ENCODE peak calls at places on chromosomes 11 and 22, in four cellular contexts. One of them, this sample, is unnamed.

GRCh38 chr22:25380141-25380747 is 160.8 kb downstream of the CRYBB2 start:
- DNase-seq in epithelial cell of esophagus: no peak
- DNase-seq in thyroid gland: peak; percentile 45
- DNase-seq in astrocyte: no peak
- DNase-seq in this sample: no peak

GRCh38 chr11:76663912-76664440 is 6.6 kb downstream of the LRRC32 start:
- DNase-seq in epithelial cell of esophagus: no peak
- DNase-seq in thyroid gland: no peak
- DNase-seq in astrocyte: no peak
- DNase-seq in this sample: no peak

GRCh38 chr11:126431401-126432064 is 76.0 kb downstream of the ST3GAL4 start:
- DNase-seq in epithelial cell of esophagus: peak; percentile 61
- DNase-seq in thyroid gland: peak; percentile 11
- DNase-seq in astrocyte: peak; percentile 75
- DNase-seq in this sample: no peak

GRCh38 chr11:7332962-7333361 is 81.3 kb downstream of the SYT9 start:
- DNase-seq in epithelial cell of esophagus: no peak
- DNase-seq in thyroid gland: no peak
- DNase-seq in astrocyte: no peak
- DNase-seq in this sample: no peak

GRCh38 chr11:23988381-23989006 is 508.4 kb upstream of the LUZP2 start:
- DNase-seq in epithelial cell of esophagus: no peak
- DNase-seq in thyroid gland: no peak
- DNase-seq in astrocyte: peak; percentile 88
- DNase-seq in this sample: no peak

GRCh38 chr11:17401841-17402240 is 13.4 kb upstream of the KCNJ11 start:
- DNase-seq in epithelial cell of esophagus: no peak
- DNase-seq in thyroid gland: no peak
- DNase-seq in astrocyte: no peak
- DNase-seq in this sample: no peak

GRCh38 chr11:46599340-46600067 is 5.7 kb upstream of the AMBRA1 start:
- DNase-seq in epithelial cell of esophagus: no peak
- DNase-seq in thyroid gland: peak; percentile 20
- DNase-seq in astrocyte: no peak
- DNase-seq in this sample: no peak

GRCh38 chr11:79434263-79434662 is 6.6 kb downstream of the TENM4 start:
- DNase-seq in epithelial cell of esophagus: peak; percentile 25
- DNase-seq in thyroid gland: no peak
- DNase-seq in astrocyte: no peak
- DNase-seq in this sample: no peak

GRCh38 chr11:118152552-118153471 is at the start of gene SCN4B:
- DNase-seq in epithelial cell of esophagus: peak; percentile 71
- DNase-seq in thyroid gland: peak; percentile 66
- DNase-seq in astrocyte: peak; percentile 47
- DNase-seq in this sample: peak; percentile 81

GRCh38 chr11:27020736-27021135 is 19.9 kb upstream of the BBOX1 start:
- DNase-seq in epithelial cell of esophagus: no peak
- DNase-seq in thyroid gland: no peak
- DNase-seq in astrocyte: no peak
- DNase-seq in this sample: no peak

GRCh38 chr11:10893713-10894112 is 35.9 kb upstream of the ZBED5 start:
- DNase-seq in epithelial cell of esophagus: peak; percentile 47
- DNase-seq in thyroid gland: peak; percentile 59
- DNase-seq in astrocyte: peak; percentile 32
- DNase-seq in this sample: no peak

GRCh38 chr11:68959465-68960298 is 21.1 kb downstream of the MRGPRD start:
- DNase-seq in epithelial cell of esophagus: no peak
- DNase-seq in thyroid gland: no peak
- DNase-seq in astrocyte: no peak
- DNase-seq in this sample: no peak

GRCh38 chr11:68954970-68955958 is 25.5 kb downstream of the MRGPRD start:
- DNase-seq in epithelial cell of esophagus: peak; percentile 16
- DNase-seq in thyroid gland: peak; percentile 20
- DNase-seq in astrocyte: peak; percentile 21
- DNase-seq in this sample: peak; percentile 44

GRCh38 chr11:68956547-68957254 is 24.1 kb downstream of the MRGPRD start:
- DNase-seq in epithelial cell of esophagus: no peak
- DNase-seq in thyroid gland: no peak
- DNase-seq in astrocyte: no peak
- DNase-seq in this sample: no peak

GRCh38 chr11:68958211-68958610 is 22.6 kb downstream of the MRGPRD start:
- DNase-seq in epithelial cell of esophagus: no peak
- DNase-seq in thyroid gland: no peak
- DNase-seq in astrocyte: no peak
- DNase-seq in this sample: no peak

GRCh38 chr11:68956142-68956541 is 24.6 kb downstream of the MRGPRD start:
- DNase-seq in epithelial cell of esophagus: no peak
- DNase-seq in thyroid gland: no peak
- DNase-seq in astrocyte: no peak
- DNase-seq in this sample: peak; percentile 77
- TF ChIP-seq CTCF in epithelial cell of esophagus: peak; percentile 5
- TF ChIP-seq CTCF in thyroid gland: no peak
- TF ChIP-seq CTCF in astrocyte: no peak
- TF ChIP-seq CTCF in this sample: peak; percentile 67

DNA sequence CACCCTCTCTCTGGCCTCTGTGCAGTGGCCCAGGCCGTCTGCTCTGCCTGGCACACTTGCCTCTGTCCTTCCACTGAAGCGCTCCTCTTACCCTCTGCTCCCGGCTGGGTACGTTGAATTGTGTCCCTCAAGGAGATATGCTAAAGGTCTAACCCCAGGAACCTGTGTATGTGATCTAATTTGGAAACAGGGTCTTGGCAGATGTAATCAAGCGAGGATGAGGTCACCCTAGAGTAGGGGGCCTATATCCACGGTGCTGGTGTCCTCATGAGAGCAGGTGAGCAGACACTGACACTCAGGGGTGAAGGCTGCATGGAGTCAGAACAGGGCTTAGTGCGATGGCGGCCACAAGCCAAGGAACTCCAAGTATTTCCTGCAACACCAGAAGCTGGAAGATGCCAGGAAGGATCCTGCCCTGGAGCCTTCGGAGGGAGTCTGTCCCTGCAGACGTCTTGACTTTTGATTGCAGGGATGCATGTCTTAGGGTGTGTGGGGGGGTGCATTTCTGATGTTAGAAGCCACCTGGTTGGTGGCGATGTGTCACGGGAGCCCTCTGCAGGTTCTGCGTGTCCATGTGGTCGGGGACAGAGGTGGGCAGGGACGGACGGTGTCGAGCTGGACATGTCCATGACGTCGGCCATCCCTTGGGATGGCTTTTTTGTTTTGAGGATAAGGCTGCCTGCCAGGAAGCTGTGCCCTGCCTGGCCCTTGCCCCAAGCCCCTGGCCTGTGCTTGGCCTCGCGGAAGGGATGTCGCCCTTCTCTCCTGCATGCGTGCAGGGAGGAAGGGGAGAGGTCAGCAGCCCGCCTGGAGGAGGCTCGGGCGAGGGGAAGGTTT is 68.6 kb downstream of the LRP5 start:
- DNase-seq in epithelial cell of esophagus: no peak
- DNase-seq in thyroid gland: no peak
- DNase-seq in astrocyte: peak; percentile 32
- DNase-seq in this sample: no peak
- TF ChIP-seq CTCF in epithelial cell of esophagus: no peak
- TF ChIP-seq CTCF in thyroid gland: no peak
- TF ChIP-seq CTCF in astrocyte: no peak
- TF ChIP-seq CTCF in this sample: no peak

GRCh38 chr22:44438056-44438455 is 60.0 kb downstream of the RTL6 start:
- DNase-seq in epithelial cell of esophagus: no peak
- DNase-seq in thyroid gland: no peak
- DNase-seq in astrocyte: no peak
- DNase-seq in this sample: peak; percentile 76
- TF ChIP-seq CTCF in epithelial cell of esophagus: no peak
- TF ChIP-seq CTCF in thyroid gland: no peak
- TF ChIP-seq CTCF in astrocyte: no peak
- TF ChIP-seq CTCF in this sample: peak; percentile 64

GRCh38 chr11:63493127-63493526 is 2.2 kb upstream of the PLAAT5 start:
- DNase-seq in epithelial cell of esophagus: no peak
- DNase-seq in thyroid gland: no peak
- DNase-seq in astrocyte: no peak
- DNase-seq in this sample: no peak

GRCh38 chr11:63491240-63491587 is 247 bp upstream of the PLAAT5 start:
- DNase-seq in epithelial cell of esophagus: no peak
- DNase-seq in thyroid gland: no peak
- DNase-seq in astrocyte: no peak
- DNase-seq in this sample: no peak

GRCh38 chr11:63490551-63491239 is at the start of gene PLAAT5:
- DNase-seq in epithelial cell of esophagus: no peak
- DNase-seq in thyroid gland: peak; percentile 50
- DNase-seq in astrocyte: no peak
- DNase-seq in this sample: peak; percentile 58

GRCh38 chr11:63491614-63492372 is 826 bp upstream of the PLAAT5 start:
- DNase-seq in epithelial cell of esophagus: no peak
- DNase-seq in thyroid gland: no peak
- DNase-seq in astrocyte: peak; percentile 88
- DNase-seq in this sample: no peak

GRCh38 chr11:63492441-63492840 is 1.5 kb upstream of the PLAAT5 start:
- DNase-seq in epithelial cell of esophagus: no peak
- DNase-seq in thyroid gland: no peak
- DNase-seq in astrocyte: no peak
- DNase-seq in this sample: no peak
- TF ChIP-seq CTCF in epithelial cell of esophagus: no peak
- TF ChIP-seq CTCF in thyroid gland: no peak
- TF ChIP-seq CTCF in astrocyte: no peak
- TF ChIP-seq CTCF in this sample: no peak

DNA sequence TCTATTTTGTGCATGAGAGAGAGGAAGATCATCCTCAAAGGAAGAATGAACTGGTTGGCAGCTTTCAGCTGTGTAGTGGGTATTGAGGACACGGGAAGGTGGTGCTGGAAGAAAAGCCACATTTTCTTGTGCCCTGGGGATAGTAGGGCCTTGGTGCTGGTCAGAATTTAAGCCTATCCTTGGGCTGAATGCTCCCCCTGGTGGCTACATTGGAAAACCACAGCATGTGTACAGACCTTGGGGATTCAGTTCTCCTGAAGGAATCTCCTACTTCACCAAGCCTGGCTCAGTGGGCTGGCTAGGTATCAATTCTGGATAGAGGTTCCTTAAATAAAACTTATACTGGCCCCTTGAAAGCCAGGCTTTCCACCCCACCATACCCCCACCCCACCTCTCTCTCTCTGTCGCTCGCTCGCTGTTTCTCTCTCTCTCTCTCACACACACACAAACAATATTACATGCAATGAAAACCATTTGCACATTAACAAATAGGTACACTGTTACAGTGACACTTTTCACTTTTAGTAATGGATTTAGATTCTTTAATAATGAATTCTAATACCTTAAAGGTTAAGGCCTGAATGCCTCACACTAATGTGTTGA is 2.8 kb upstream of the OR51M1 start:
- DNase-seq in epithelial cell of esophagus: peak; percentile 68
- DNase-seq in thyroid gland: peak; percentile 21
- DNase-seq in astrocyte: peak; percentile 28
- DNase-seq in this sample: peak; percentile 76
- TF ChIP-seq CTCF in epithelial cell of esophagus: peak; percentile 85
- TF ChIP-seq CTCF in thyroid gland: peak; percentile 41
- TF ChIP-seq CTCF in astrocyte: peak; percentile 75
- TF ChIP-seq CTCF in this sample: peak; percentile 88

GRCh38 chr22:36352775-36353507 is 34.8 kb downstream of the MYH9 start:
- DNase-seq in epithelial cell of esophagus: no peak
- DNase-seq in thyroid gland: peak; percentile 31
- DNase-seq in astrocyte: peak; percentile 88
- DNase-seq in this sample: no peak

GRCh38 chr22:36348760-36349159 is 39.0 kb downstream of the MYH9 start:
- DNase-seq in epithelial cell of esophagus: no peak
- DNase-seq in thyroid gland: no peak
- DNase-seq in astrocyte: no peak
- DNase-seq in this sample: no peak

GRCh38 chr22:36351921-36352774 is 35.6 kb downstream of the MYH9 start:
- DNase-seq in epithelial cell of esophagus: peak; percentile 73
- DNase-seq in thyroid gland: no peak
- DNase-seq in astrocyte: no peak
- DNase-seq in this sample: no peak

GRCh38 chr22:36349726-36350125 is 38.0 kb downstream of the MYH9 start:
- DNase-seq in epithelial cell of esophagus: no peak
- DNase-seq in thyroid gland: no peak
- DNase-seq in astrocyte: peak; percentile 67
- DNase-seq in this sample: no peak

DNA sequence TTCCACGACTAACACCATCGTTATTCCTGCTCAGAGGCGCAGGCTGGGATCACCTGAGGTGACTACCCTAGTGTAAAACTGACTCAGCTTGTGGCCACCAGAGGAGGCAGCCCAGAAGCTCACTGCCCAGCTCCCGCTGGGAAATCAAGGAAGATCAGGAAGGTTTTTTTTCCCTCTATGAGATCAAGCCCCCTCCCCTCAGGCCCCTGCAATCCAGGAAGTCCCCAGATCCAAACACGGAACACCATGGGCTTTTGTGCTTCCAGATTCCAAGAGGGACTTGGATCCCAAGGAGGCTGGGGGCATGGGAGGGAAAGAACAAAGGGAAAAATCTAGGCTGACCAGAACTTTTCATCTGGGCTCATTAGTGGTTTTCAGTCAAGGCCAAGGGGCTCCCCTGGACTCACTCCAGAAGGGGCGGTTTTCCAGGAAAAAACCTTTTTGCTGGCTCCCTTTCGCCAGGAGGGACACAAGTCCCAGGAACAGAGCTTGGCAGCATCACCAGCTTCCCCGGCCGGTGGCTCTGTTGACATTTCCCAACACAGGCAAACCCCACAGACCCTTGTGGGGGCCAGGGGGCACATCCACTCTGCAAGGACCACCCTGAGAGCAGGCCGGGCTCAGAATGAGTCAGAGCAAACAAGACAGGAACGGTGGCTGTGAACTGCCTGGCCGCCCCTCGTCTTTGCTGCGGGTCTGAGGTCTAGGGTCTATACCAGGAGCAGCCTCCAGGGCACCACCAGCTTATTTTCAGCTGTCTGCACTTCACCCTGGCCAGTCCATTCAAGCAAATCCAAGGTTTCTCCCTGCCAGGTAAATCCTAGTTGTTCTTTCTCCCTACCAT is 36.8 kb downstream of the MYH9 start:
- DNase-seq in epithelial cell of esophagus: peak; percentile 88
- DNase-seq in thyroid gland: no peak
- DNase-seq in astrocyte: peak; percentile 80
- DNase-seq in this sample: no peak
- TF ChIP-seq CTCF in epithelial cell of esophagus: peak; percentile 24
- TF ChIP-seq CTCF in thyroid gland: no peak
- TF ChIP-seq CTCF in astrocyte: no peak
- TF ChIP-seq CTCF in this sample: peak; percentile 24

DNA sequence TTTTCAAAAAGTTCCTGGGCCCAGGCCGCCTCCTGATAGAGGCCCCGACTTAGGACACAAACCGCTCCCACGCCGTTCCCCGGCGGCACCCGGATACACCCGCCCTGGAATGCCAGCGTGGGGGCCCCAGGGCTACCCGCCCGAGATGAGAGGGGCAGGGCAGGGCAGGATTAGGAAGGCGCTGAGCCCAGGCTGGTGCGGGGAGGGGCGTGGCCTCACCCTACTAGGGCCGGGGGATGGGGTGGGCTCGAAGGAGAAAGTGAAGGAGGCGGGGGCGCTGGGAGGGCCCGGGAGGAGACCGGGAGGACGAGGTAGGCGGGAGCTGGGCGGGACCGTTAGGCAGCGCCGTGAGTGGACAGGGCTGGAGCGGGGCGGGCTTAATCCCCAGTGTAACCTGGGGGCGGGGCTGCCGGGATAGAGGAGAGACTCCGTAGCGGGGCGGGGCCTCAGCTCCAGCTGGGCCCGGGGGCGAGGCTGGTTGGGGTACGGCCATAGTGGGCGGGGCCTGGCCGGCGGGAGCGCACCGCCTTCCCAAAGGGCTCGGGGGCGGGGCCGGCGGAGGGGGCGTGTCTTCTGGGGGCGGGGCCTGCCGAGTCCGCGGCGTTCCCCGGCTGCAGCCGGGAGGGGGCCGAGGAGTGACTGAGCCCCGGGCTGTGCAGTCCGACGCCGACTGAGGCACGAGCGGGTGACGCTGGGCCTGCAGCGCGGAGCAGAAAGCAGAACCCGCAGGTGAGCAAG is at the start of gene CD82:
- DNase-seq in epithelial cell of esophagus: peak; percentile 99
- DNase-seq in thyroid gland: peak; percentile 100
- DNase-seq in astrocyte: peak; percentile 91
- DNase-seq in this sample: peak; percentile 100
- TF ChIP-seq CTCF in epithelial cell of esophagus: peak; percentile 21
- TF ChIP-seq CTCF in thyroid gland: peak; percentile 36
- TF ChIP-seq CTCF in astrocyte: no peak
- TF ChIP-seq CTCF in this sample: peak; percentile 47